ENCODE peak calls at places on chromosomes 7 and 10, in eight cellular contexts. Y is cardiac muscle cell; Z is activated CD4-positive, alpha-beta T cell treated with anti-CD3 and anti-CD28 coated beads, Interleukin-2, amount 50 U/mL, for 24 hours; I is T-helper 9 cell; D is activated T-cell treated with anti-CD3 and anti-CD28 coated beads for 1 hour; S is stimulated activated CD4-positive, alpha-beta T cell treated with anti-CD3 and anti-CD28 coated beads, Interleukin-2, amount 100 ng/mL, for 48 hours; W is spleen; G is Peyer's patch. C is an unnamed sample.

GRCh38 chr10:62057359-62057758 is 155.9 kb downstream of the ARID5B start:
- DNase-seq in Y (no peak), Z (no peak), I (no peak), D (no peak), S (no peak), W (no peak), G (no peak), C (no peak)

GRCh38 chr7:610531-611280 is 91.1 kb upstream of the PDGFA start:
- DNase-seq in Y (peak), Z (no peak), I (no peak), D (no peak), S (no peak), W (peak), G (no peak), C (peak)

GRCh38 chr10:98074315-98074911 is 44.0 kb upstream of the CRTAC1 start:
- DNase-seq in Y (peak), Z (no peak), I (no peak), D (no peak), S (no peak), W (no peak), G (no peak), C (no peak)

GRCh38 chr10:100569687-100570517 is 34.2 kb downstream of the HIF1AN start:
- DNase-seq in Y (peak), Z (no peak), I (no peak), D (no peak), S (no peak), W (no peak), G (peak), C (peak)

GRCh38 chr10:49831352-49832040 is 69.4 kb upstream of the OGDHL start:
- DNase-seq in Y (no peak), Z (no peak), I (no peak), D (no peak), S (no peak), W (no peak), G (no peak), C (no peak)

GRCh38 chr10:91340613-91341362 is 69.4 kb upstream of the HECTD2 start:
- DNase-seq in Y (no peak), Z (no peak), I (no peak), D (no peak), S (no peak), W (no peak), G (no peak), C (no peak)

GRCh38 chr7:132778761-132779160 is 202.5 kb upstream of the PLXNA4 start:
- DNase-seq in Y (no peak), Z (no peak), I (no peak), D (no peak), S (no peak), W (no peak), G (no peak), C (no peak)

GRCh38 chr7:154568346-154568745 is 434.6 kb downstream of the PAXIP1 start:
- DNase-seq in Y (no peak), Z (no peak), I (no peak), D (no peak), S (no peak), W (no peak), G (no peak), C (no peak)

GRCh38 chr10:30114401-30114800 is 55.0 kb upstream of the JCAD start:
- DNase-seq in Y (no peak), Z (no peak), I (no peak), D (no peak), S (no peak), W (no peak), G (no peak), C (no peak)

GRCh38 chr10:59243611-59244195 is 67.3 kb downstream of the PHYHIPL start:
- DNase-seq in Y (no peak), Z (no peak), I (no peak), D (no peak), S (no peak), W (no peak), G (no peak), C (no peak)

GRCh38 chr10:53314856-53315255 is 542.3 kb upstream of the MBL2 start:
- DNase-seq in Y (peak), Z (no peak), I (no peak), D (no peak), S (no peak), W (no peak), G (no peak), C (no peak)

GRCh38 chr7:5094641-5095040 is 49.0 kb downstream of the RBAK start:
- DNase-seq in Y (no peak), Z (no peak), I (no peak), D (no peak), S (no peak), W (no peak), G (no peak), C (no peak)

GRCh38 chr10:27534341-27534740 is 30.2 kb downstream of the RAB18 start:
- DNase-seq in Y (no peak), Z (no peak), I (no peak), D (no peak), S (no peak), W (no peak), G (no peak), C (no peak)

GRCh38 chr7:81499262-81500116 is 270.4 kb downstream of the HGF start:
- DNase-seq in Y (peak), Z (no peak), I (no peak), D (no peak), S (no peak), W (no peak), G (no peak), C (no peak)

GRCh38 chr7:93636276-93636675 is 61.8 kb upstream of the CALCR start:
- DNase-seq in Y (no peak), Z (no peak), I (no peak), D (no peak), S (no peak), W (no peak), G (no peak), C (no peak)

GRCh38 chr7:28903779-28904538 is 54.2 kb downstream of the TRIL start:
- DNase-seq in Y (no peak), Z (no peak), I (no peak), D (no peak), S (no peak), W (no peak), G (no peak), C (no peak)

GRCh38 chr7:117323585-117323876 is 673 bp upstream of the WNT2 start:
- DNase-seq in Y (no peak), Z (no peak), I (no peak), D (no peak), S (no peak), W (no peak), G (no peak), C (no peak)

GRCh38 chr10:109429956-109430760 is 493.2 kb downstream of the XPNPEP1 start:
- DNase-seq in Y (no peak), Z (no peak), I (no peak), D (no peak), S (no peak), W (no peak), G (no peak), C (no peak)

GRCh38 chr10:6068006-6068405 is 5.8 kb upstream of the IL2RA start:
- DNase-seq in Y (no peak), Z (no peak), I (no peak), D (no peak), S (no peak), W (no peak), G (peak), C (no peak)

GRCh38 chr7:131625817-131626372 is 69.5 kb upstream of the PODXL start:
- DNase-seq in Y (peak), Z (no peak), I (no peak), D (no peak), S (no peak), W (no peak), G (no peak), C (no peak)

GRCh38 chr7:140640727-140641531 is at the start of gene DENND2A:
- DNase-seq in Y (peak), Z (no peak), I (no peak), D (no peak), S (no peak), W (peak), G (peak), C (no peak)

GRCh38 chr10:71981024-71981867 is 17.1 kb downstream of the CHST3 start:
- DNase-seq in Y (no peak), Z (no peak), I (no peak), D (no peak), S (no peak), W (peak), G (no peak), C (no peak)

GRCh38 chr7:92158660-92159575 is 20.0 kb downstream of the LRRD1 start:
- DNase-seq in Y (no peak), Z (no peak), I (no peak), D (no peak), S (no peak), W (no peak), G (no peak), C (no peak)